ENCODE peak calls at places on chromosomes 2 and 18, in six cellular contexts. I is A549, Q is cardiac fibroblast, H is body of pancreas, L is WTC11, K is right lobe of liver. A is an unnamed sample.
A peak's percentile ranks its signal among the peaks of the same experiment; 100 is the strongest.

GRCh38 chr2:239313776-239314175 is 87.0 kb downstream of the HDAC4 start:
- DNase-seq in Q (no peak), K (no peak), H (no peak), I (no peak), L (no peak), A (no peak)

GRCh38 chr18:35478520-35479435 is 19.0 kb downstream of the INO80C start:
- DNase-seq in H (peak; percentile 15), Q (peak; percentile 99), L (no peak), K (no peak), I (peak; percentile 82), A (peak; percentile 78)

GRCh38 chr2:180985771-180986395 is 5.5 kb downstream of the UBE2E3 start:
- DNase-seq in Q (no peak), L (no peak), I (no peak), H (no peak), K (no peak), A (no peak)

GRCh38 chr2:177983183-177983788 is 89.3 kb downstream of the PDE11A start:
- DNase-seq in L (peak; percentile 35), I (peak; percentile 48), K (peak; percentile 54), Q (peak; percentile 72), H (peak; percentile 57), A (peak; percentile 43)

GRCh38 chr2:96824079-96824870 is 8.2 kb downstream of the CNNM3 start:
- DNase-seq in L (no peak), K (no peak), I (no peak), Q (peak; percentile 11), H (no peak), A (no peak)

GRCh38 chr2:138922973-138923563 is 142.9 kb upstream of the NXPH2 start:
- DNase-seq in H (no peak), L (no peak), I (no peak), Q (peak; percentile 50), K (no peak), A (no peak)

GRCh38 chr2:16626497-16626896 is 39.1 kb downstream of the CYRIA start:
- DNase-seq in K (no peak), L (no peak), I (no peak), Q (peak; percentile 76), H (peak; percentile 42), A (no peak)

GRCh38 chr2:118190365-118190916 is 102.2 kb downstream of the INSIG2 start:
- DNase-seq in L (no peak), K (no peak), Q (no peak), I (no peak), H (no peak), A (no peak)

GRCh38 chr2:169982929-169983328 is 155.7 kb downstream of the UBR3 start:
- DNase-seq in H (no peak), L (no peak), Q (no peak), K (no peak), I (no peak), A (no peak)

GRCh38 chr2:42238644-42239288 is 69.6 kb downstream of the EML4 start:
- DNase-seq in Q (peak; percentile 38), K (peak; percentile 70), H (peak; percentile 65), I (no peak), L (peak; percentile 47), A (peak; percentile 63)

GRCh38 chr2:204665244-204665643 is 120.0 kb downstream of the PARD3B start:
- DNase-seq in K (no peak), I (peak; percentile 10), Q (peak; percentile 89), H (no peak), L (no peak), A (no peak)

GRCh38 chr2:70536517-70537060 is 17.0 kb downstream of the TGFA start:
- DNase-seq in L (no peak), Q (no peak), K (no peak), H (no peak), I (no peak), A (no peak)

GRCh38 chr2:120850551-120850950 is 114.9 kb downstream of the GLI2 start:
- DNase-seq in H (no peak), I (no peak), K (no peak), L (no peak), Q (no peak), A (no peak)

GRCh38 chr2:120851116-120851773 is 115.6 kb downstream of the GLI2 start:
- DNase-seq in H (no peak), Q (no peak), L (no peak), K (no peak), I (no peak), A (no peak)

GRCh38 chr2:120853294-120854013 is 117.8 kb downstream of the GLI2 start:
- DNase-seq in K (no peak), Q (no peak), H (no peak), L (no peak), I (no peak), A (no peak)

GRCh38 chr2:120854014-120854620 is 118.4 kb downstream of the GLI2 start:
- DNase-seq in H (no peak), I (no peak), K (no peak), L (no peak), Q (no peak), A (no peak)

GRCh38 chr2:120852200-120852815 is 116.6 kb downstream of the GLI2 start:
- DNase-seq in I (no peak), L (no peak), K (no peak), Q (no peak), H (no peak), A (no peak)
- TF ChIP-seq CTCF in I (no peak), L (no peak), K (no peak), Q (no peak), H (no peak), A (no peak)

DNA sequence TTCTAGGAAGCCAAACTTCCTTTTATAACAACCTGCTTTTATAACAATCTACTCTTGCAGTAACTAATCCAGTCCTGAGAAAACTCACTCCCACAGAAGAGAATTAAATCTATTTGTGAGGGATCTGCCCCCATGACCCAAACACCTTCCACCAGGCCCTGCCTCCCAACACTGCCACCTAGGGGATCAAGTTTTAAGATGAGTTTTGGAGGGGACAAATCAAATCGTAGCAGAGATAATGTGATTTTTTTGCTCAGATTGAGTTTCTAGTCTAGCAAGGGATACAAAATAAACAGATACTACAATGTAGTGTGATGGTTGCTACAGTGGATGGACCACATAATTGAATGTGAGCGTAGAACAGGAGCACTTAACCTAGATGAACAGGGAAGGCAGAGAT is 52.2 kb downstream of the NCOA1 start:
- DNase-seq in Q (peak; percentile 5), I (no peak), L (peak; percentile 28), H (no peak), K (no peak), A (no peak)
- TF ChIP-seq CTCF in Q (peak; percentile 20), I (no peak), L (peak; percentile 30), H (no peak), K (no peak), A (no peak)

GRCh38 chr2:196468394-196468793 is 171.1 kb upstream of the CCDC150 start:
- DNase-seq in L (no peak), H (no peak), I (no peak), K (no peak), Q (no peak), A (no peak)
- TF ChIP-seq CTCF in L (no peak), H (no peak), I (no peak), K (no peak), Q (no peak), A (no peak)

GRCh38 chr2:155904720-155905119 is 427.8 kb downstream of the NR4A2 start:
- DNase-seq in K (no peak), I (no peak), Q (no peak), L (no peak), H (no peak), A (no peak)

GRCh38 chr2:155908567-155908966 is 424.0 kb downstream of the NR4A2 start:
- DNase-seq in Q (no peak), K (no peak), H (no peak), I (no peak), L (no peak), A (no peak)

GRCh38 chr2:155902635-155903034 is 429.9 kb downstream of the NR4A2 start:
- DNase-seq in Q (no peak), L (no peak), I (no peak), H (no peak), K (no peak), A (no peak)

GRCh38 chr2:155905640-155906039 is 426.9 kb downstream of the NR4A2 start:
- DNase-seq in I (no peak), L (no peak), Q (no peak), K (no peak), H (no peak), A (no peak)
- TF ChIP-seq CTCF in I (no peak), L (no peak), Q (no peak), K (no peak), H (no peak), A (no peak)

DNA sequence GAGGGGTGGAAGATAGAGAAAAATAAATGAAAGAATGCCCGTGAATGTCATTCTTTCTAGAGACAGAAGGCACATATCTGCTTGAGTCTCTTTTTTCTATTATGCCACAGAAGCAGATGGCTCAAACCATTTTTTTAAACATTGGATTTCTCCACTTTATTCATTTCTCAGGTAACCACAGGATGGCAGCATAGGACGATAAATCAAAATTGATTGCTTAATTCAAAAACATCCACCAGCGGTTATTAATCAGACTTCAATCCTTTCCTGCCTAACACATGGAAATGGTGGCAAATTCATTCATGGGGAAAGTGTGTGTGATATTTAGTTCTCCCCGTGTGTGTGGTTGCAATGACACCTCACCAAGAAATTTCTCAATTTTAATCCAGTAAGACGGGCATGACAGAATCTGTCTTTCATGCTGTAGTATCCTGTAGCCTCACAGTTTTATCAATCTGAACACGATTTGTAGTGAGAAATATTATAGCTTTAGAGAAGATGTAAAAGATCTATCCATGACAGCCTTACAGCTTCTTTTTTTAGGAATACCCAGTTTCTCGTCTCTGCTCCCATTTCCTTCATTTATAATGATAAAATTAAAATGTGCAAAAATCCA is 72.2 kb downstream of the DSC3 start:
- DNase-seq in H (peak; percentile 10), K (no peak), I (peak; percentile 6), Q (peak; percentile 61), L (no peak), A (peak; percentile 35)
- TF ChIP-seq CTCF in H (peak; percentile 24), K (peak; percentile 49), I (peak; percentile 56), Q (no peak), L (peak; percentile 20), A (peak; percentile 59)

GRCh38 chr2:46333912-46334311 is 36.7 kb downstream of the EPAS1 start:
- DNase-seq in H (no peak), Q (peak; percentile 81), L (peak; percentile 16), K (no peak), I (peak; percentile 49), A (no peak)
- TF ChIP-seq CTCF in H (no peak), Q (peak; percentile 50), L (no peak), K (peak; percentile 22), I (peak; percentile 20), A (no peak)